ENCODE peak calls at places on chromosomes 13 and 19, in five cellular contexts. I is IMR-90; X is ovary; M is CD8-positive, alpha-beta T cell; P is brain microvascular endothelial cell. S is an unnamed sample.

GRCh38 chr13:113744197-113745000 is 14.6 kb upstream of the TMEM255B start:
- DNase-seq in P (no peak), X (no peak), M (no peak), I (no peak), S (no peak)

GRCh38 chr13:23980160-23980551 is 82.9 kb upstream of the C1QTNF9B start:
- DNase-seq in P (peak; percentile 93), I (peak; percentile 82), M (peak; percentile 84), X (peak; percentile 95), S (peak; percentile 84)

GRCh38 chr19:42455621-42456081 is 12.9 kb upstream of the CXCL17 start:
- DNase-seq in M (no peak), X (no peak), I (no peak), P (no peak), S (no peak)

GRCh38 chr13:66305960-66306617 is 924.0 kb downstream of the PCDH9 start:
- DNase-seq in I (no peak), P (no peak), X (no peak), M (no peak), S (no peak)

GRCh38 chr13:38685974-38686571 is 804 bp upstream of the FREM2 start:
- DNase-seq in M (no peak), X (no peak), I (no peak), P (no peak), S (no peak)

GRCh38 chr19:46461537-46461936 is 9.8 kb downstream of the PNMA8A start:
- DNase-seq in P (no peak), X (no peak), M (no peak), I (no peak), S (no peak)

GRCh38 chr19:13797870-13798269 is 2.6 kb downstream of the ZSWIM4 start:
- DNase-seq in M (no peak), P (peak; percentile 46), I (peak; percentile 71), X (no peak), S (no peak)

GRCh38 chr19:11737964-11738745 is 591 bp downstream of the ZNF823 start:
- DNase-seq in M (no peak), P (peak; percentile 9), X (peak; percentile 52), I (peak; percentile 12), S (peak; percentile 44)

GRCh38 chr13:24618219-24618955 is 61.8 kb upstream of the ATP12A start:
- DNase-seq in I (no peak), X (no peak), M (peak; percentile 26), P (no peak), S (peak; percentile 67)

GRCh38 chr13:99941911-99942310 is 29.7 kb downstream of the ZIC5 start:
- DNase-seq in X (no peak), M (no peak), I (no peak), P (no peak), S (no peak)

GRCh38 chr13:70249332-70250064 is 141.2 kb upstream of the KLHL1 start:
- DNase-seq in I (no peak), P (peak; percentile 88), X (no peak), M (no peak), S (no peak)

GRCh38 chr19:48872884-48873475 is 759 bp downstream of the PPP1R15A start:
- DNase-seq in M (peak; percentile 61), X (peak; percentile 89), P (peak; percentile 96), I (peak; percentile 94), S (peak; percentile 93)

GRCh38 chr13:87042946-87043345 is 628.2 kb upstream of the SLITRK5 start:
- DNase-seq in X (no peak), M (no peak), P (no peak), I (peak; percentile 51), S (no peak)

GRCh38 chr19:3655402-3656072 is 28.9 kb upstream of the CACTIN start:
- DNase-seq in P (peak; percentile 89), I (peak; percentile 95), X (peak; percentile 74), M (no peak), S (no peak)

GRCh38 chr13:110915874-110916670 is 1.2 kb upstream of the ANKRD10 start:
- DNase-seq in P (no peak), I (peak; percentile 64), M (no peak), X (no peak), S (peak; percentile 6)

GRCh38 chr19:31154021-31154420 is 195.2 kb downstream of the TSHZ3 start:
- DNase-seq in P (peak; percentile 41), X (no peak), I (peak; percentile 4), M (no peak), S (no peak)

GRCh38 chr13:52776726-52777125 is 37.1 kb upstream of the CNMD start:
- DNase-seq in M (no peak), X (no peak), I (no peak), P (no peak), S (no peak)

GRCh38 chr19:1037553-1038115 is 2.3 kb upstream of the ABCA7 start:
- DNase-seq in I (no peak), M (no peak), P (no peak), X (no peak), S (peak; percentile 25)

GRCh38 chr13:40477623-40478608 is 188.5 kb downstream of the FOXO1 start:
- DNase-seq in I (no peak), M (no peak), P (peak; percentile 24), X (peak; percentile 50), S (no peak)

GRCh38 chr19:41000310-41000737 is 9.2 kb downstream of the CYP2B6 start:
- DNase-seq in M (no peak), X (no peak), P (no peak), I (no peak), S (no peak)

GRCh38 chr19:8308891-8309291 is 733 bp upstream of the CD320 start:
- DNase-seq in P (no peak), M (no peak), X (peak; percentile 34), I (no peak), S (no peak)

GRCh38 chr19:3968556-3969434 is 2.1 kb downstream of the DAPK3 start:
- DNase-seq in M (no peak), P (peak; percentile 99), X (peak; percentile 88), I (peak; percentile 100), S (no peak)

GRCh38 chr13:106919093-106919492 is 351.2 kb upstream of the ARGLU1 start:
- DNase-seq in M (no peak), X (no peak), I (no peak), P (peak; percentile 28), S (no peak)

GRCh38 chr13:73598021-73598712 is 536.0 kb downstream of the KLF12 start:
- DNase-seq in M (no peak), I (peak; percentile 82), X (no peak), P (peak; percentile 65), S (no peak)

GRCh38 chr19:13669780-13670355 is 94.5 kb upstream of the MRI1 start:
- DNase-seq in M (no peak), I (no peak), P (no peak), X (no peak), S (no peak)

GRCh38 chr13:79491715-79492114 is 10.8 kb downstream of the NDFIP2 start:
- DNase-seq in X (no peak), I (peak; percentile 71), P (no peak), M (no peak), S (no peak)

GRCh38 chr13:79490326-79490725 is 9.4 kb downstream of the NDFIP2 start:
- DNase-seq in M (no peak), X (no peak), I (no peak), P (no peak), S (no peak)

GRCh38 chr13:79492313-79492798 is 11.4 kb downstream of the NDFIP2 start:
- DNase-seq in P (peak; percentile 46), X (no peak), I (peak; percentile 13), M (no peak), S (no peak)

GRCh38 chr13:79490846-79491245 is 9.9 kb downstream of the NDFIP2 start:
- DNase-seq in P (no peak), M (no peak), I (no peak), X (no peak), S (no peak)

DNA sequence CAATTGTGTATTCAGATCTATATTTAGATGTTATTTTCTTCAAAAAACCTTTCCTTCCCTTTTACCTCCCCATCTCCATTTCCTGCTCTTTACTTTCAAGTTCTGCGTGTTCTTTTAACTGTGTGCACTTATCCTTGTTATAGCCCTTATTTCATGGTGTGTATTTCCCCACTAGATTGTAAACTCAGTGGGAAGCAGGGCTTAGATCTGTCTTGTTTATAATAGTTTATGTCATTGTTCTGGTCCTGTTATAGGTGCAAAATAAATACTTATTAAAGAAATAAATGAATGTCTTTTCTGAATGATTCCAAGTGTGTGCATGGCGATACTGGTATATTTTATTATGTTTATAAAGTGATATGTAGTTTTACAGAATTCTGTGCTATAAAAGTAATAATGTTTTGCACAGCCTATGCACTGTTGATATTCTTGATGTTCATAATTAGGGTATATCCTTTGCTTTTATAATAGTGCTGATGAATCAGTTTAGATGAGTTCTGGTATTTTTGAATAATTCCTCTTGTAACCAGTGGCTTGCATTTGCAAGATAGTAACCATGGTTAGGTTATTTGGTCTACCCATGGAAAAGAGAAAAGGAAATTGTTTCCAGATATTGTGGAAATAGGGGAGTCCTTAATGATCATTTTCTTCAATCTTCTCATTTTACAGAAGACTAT is 12.1 kb downstream of the NDFIP2 start:
- DNase-seq in I (no peak), M (no peak), P (no peak), X (no peak), S (no peak)
- H3K27ac ChIP-seq in I (no peak overlapping the region), M (no peak overlapping the region), P (no peak overlapping the region), X (no peak overlapping the region), S (no peak overlapping the region)

GRCh38 chr13:29909975-29910674 is 59.7 kb upstream of the UBL3 start:
- DNase-seq in P (peak; percentile 75), I (peak; percentile 78), X (no peak), M (no peak), S (no peak)
- H3K27ac ChIP-seq in P (no peak overlapping the region), I (no peak overlapping the region), X (no peak overlapping the region), M (no peak overlapping the region), S (no peak overlapping the region)

DNA sequence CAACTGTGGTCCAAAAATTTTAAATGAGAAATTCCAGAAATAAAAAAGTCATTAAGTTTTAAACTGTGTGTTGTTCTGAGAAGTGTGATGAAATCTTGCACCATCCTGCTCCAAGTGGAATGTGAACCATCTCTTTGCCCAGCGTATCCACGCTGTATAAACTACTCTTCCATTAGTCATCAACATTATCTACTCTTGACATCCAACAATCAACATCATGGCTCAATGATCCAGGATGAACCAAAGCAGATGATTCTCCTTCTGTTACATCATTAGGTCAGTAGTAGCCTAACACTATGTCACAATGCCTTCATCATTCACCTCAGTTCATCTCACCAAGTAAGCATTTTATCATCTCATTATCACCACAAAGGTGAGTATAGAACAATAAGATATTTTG is 55.3 kb downstream of the SUCLA2 start:
- DNase-seq in I (peak; percentile 76), M (no peak), P (peak; percentile 90), X (no peak), S (no peak)
- H3K27ac ChIP-seq in I (no peak overlapping the region), M (no peak overlapping the region), P (peak overlapping the region; percentile 72), X (no peak overlapping the region), S (no peak overlapping the region)

GRCh38 chr13:33330483-33330882 is 44.9 kb upstream of the STARD13 start:
- DNase-seq in P (no peak), X (no peak), I (no peak), M (no peak), S (no peak)
- H3K27ac ChIP-seq in P (no peak overlapping the region), X (no peak overlapping the region), I (no peak overlapping the region), M (no peak overlapping the region), S (no peak overlapping the region)

DNA sequence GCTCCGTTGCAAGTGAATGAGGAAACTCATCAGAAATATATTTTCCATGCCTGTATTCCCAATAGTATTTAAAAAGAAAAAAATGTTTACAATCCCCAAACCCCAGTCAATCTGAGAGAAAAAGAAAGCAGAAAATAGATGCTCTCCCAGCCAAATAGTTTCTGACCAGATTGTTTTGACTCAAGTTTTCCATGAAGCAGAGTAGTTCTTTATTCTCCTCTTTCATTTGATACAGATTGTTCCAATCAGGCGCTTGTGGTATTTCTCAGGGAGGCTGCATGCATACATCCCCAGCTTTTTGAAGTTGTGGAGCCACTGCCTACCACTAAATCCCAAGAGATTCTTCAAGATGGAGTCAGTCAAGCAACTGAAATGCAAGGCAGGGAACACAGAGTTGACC is 110.6 kb downstream of the STARD13 start:
- DNase-seq in P (no peak), X (no peak), M (no peak), I (peak; percentile 36), S (no peak)
- H3K27ac ChIP-seq in P (no peak overlapping the region), X (no peak overlapping the region), M (no peak overlapping the region), I (peak overlapping the region; percentile 66), S (no peak overlapping the region)

S was measured in CD4-positive, alpha-beta memory T cell.